ENCODE peak calls at places on chromosomes 12 and 14, in four cellular contexts. U, N, Z and R are unnamed samples. For H3K9me3, the result is how much of the 10 kb centered on the place peaks cover.

GRCh38 chr12:125029756-125030358 is 35.4 kb upstream of the AACS start:
- DNase-seq in U (no peak), Z (no peak), N (no peak), R (no peak)

GRCh38 chr12:64551676-64552075 is 58.6 kb upstream of the RASSF3 start:
- DNase-seq in Z (no peak), N (no peak), U (no peak), R (no peak)

GRCh38 chr14:91258021-91258618 is 13.6 kb upstream of the GPR68 start:
- DNase-seq in N (no peak), Z (no peak), U (no peak), R (no peak)

GRCh38 chr12:50734409-50735263 is 29.3 kb upstream of the ATF1 start:
- DNase-seq in N (no peak), U (no peak), Z (no peak), R (no peak)

GRCh38 chr12:3129301-3130052 is 52.3 kb downstream of the TSPAN9 start:
- DNase-seq in Z (no peak), N (peak), U (no peak), R (no peak)

GRCh38 chr12:116282371-116283286 is 5.1 kb upstream of the MED13L start:
- DNase-seq in U (no peak), Z (no peak), N (no peak), R (no peak)

GRCh38 chr12:87428701-87429277 is 600.4 kb downstream of the C12orf50 start:
- DNase-seq in Z (no peak), N (no peak), U (no peak), R (no peak)

GRCh38 chr12:45246202-45246601 is 30.3 kb downstream of the ANO6 start:
- DNase-seq in N (no peak), U (no peak), Z (no peak), R (no peak)

GRCh38 chr12:94753071-94753779 is 102.9 kb upstream of the TMCC3 start:
- DNase-seq in U (no peak), N (no peak), Z (no peak), R (no peak)

GRCh38 chr12:3243376-3244084 is 166.4 kb downstream of the TSPAN9 start:
- DNase-seq in N (no peak), U (no peak), Z (no peak), R (no peak)

GRCh38 chr14:65502676-65503124 is 90.2 kb downstream of the FUT8 start:
- DNase-seq in U (peak), N (no peak), Z (no peak), R (no peak)

GRCh38 chr14:55936691-55937090 is 181.5 kb upstream of the PELI2 start:
- DNase-seq in N (no peak), U (no peak), Z (no peak), R (no peak)
- H3K9me3 ChIP-seq in N (under half), U (under half), Z (under half), R (under half)

GRCh38 chr14:30813182-30813581 is 61.2 kb upstream of the COCH start:
- DNase-seq in Z (no peak), U (no peak), N (no peak), R (no peak)
- H3K9me3 ChIP-seq in Z (under half), U (under half), N (under half), R (under half)

GRCh38 chr14:84029246-84029645 is 1500.7 kb upstream of the FLRT2 start:
- DNase-seq in U (no peak), N (no peak), Z (no peak), R (no peak)

GRCh38 chr14:84025258-84026012 is 1504.5 kb upstream of the FLRT2 start:
- DNase-seq in Z (no peak), N (no peak), U (no peak), R (no peak)

GRCh38 chr14:84028205-84028604 is 1501.7 kb upstream of the FLRT2 start:
- DNase-seq in Z (no peak), U (no peak), N (no peak), R (no peak)

GRCh38 chr14:84024231-84024630 is 1505.7 kb upstream of the FLRT2 start:
- DNase-seq in Z (no peak), N (no peak), U (no peak), R (no peak)

DNA sequence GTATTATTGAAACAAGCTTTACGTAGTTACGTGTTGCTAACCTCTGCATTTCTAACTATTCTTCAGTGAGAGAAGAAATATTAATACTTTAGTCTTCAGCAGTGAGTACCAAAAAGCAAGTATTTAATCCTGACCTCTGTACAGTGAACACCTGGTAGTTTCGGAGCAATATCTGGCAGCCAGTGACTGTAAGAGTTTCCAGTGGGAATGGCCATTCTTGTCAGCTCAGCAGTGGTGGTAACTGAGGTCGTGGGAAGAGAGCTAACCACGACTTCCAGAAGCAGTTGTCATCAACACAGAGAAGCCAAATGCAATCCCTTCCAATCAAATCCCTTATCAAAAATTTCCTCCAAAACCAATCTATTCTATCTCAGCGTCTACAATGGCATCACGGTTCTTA is 1500.2 kb upstream of the FLRT2 start:
- DNase-seq in N (no peak), Z (no peak), U (no peak), R (no peak)
- H3K9me3 ChIP-seq in N (under half), Z (under half), U (under half), R (under half)

GRCh38 chr14:20143911-20144310 is 5.3 kb downstream of the OR4N5 start:
- DNase-seq in Z (no peak), U (no peak), N (no peak), R (no peak)

GRCh38 chr14:20144820-20145219 is 6.2 kb downstream of the OR4N5 start:
- DNase-seq in U (no peak), N (no peak), Z (no peak), R (no peak)
- H3K9me3 ChIP-seq in U (under half), N (under half), Z (under half), R (under half)

DNA sequence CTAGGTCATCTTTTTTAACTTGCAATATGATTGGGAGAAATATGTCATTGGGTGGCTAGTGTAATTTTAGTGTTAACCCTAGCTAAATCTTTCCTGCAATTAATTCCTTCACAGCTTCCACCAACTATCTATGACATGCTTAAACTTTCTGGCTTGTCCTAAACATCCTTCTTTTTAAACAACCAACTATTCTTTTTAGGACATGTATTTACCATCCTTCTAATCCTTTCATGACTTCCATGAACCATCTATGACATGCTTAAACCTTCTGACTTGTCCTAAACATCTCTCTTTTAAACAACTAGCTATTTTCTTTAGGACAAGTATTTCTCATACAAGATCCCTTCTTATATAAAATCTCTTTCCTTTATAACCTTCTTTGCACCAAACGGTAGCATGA is 179.6 kb upstream of the PDZRN4 start:
- DNase-seq in U (no peak), N (no peak), Z (no peak), R (no peak)
- H3K9me3 ChIP-seq in U (under half), N (under half), Z (under half), R (under half)

GRCh38 chr14:28629328-28630004 is 137.1 kb upstream of the FOXG1 start:
- DNase-seq in Z (no peak), N (no peak), U (no peak), R (no peak)

GRCh38 chr14:28630100-28630499 is 136.5 kb upstream of the FOXG1 start:
- DNase-seq in N (no peak), U (no peak), Z (no peak), R (no peak)

DNA sequence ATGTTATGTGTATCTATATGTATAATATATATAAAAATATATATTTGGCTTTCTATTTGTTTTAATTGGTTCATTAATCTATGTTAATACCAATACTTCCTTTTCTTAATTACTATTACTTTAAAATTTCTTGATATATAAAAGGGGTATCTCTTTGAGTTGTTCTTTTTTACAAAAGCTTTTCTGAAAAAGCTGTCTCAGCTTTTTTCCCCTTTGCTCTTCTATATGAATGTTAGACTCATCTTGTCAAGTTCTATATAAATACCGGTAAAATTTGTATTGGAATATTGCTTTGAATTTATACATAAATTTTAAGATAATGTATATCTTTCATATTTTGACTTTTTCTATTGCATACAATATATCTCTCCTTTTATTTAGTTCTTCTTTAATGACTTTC is 139.8 kb upstream of the FOXG1 start:
- DNase-seq in N (no peak), Z (no peak), U (no peak), R (no peak)
- H3K9me3 ChIP-seq in N (under half), Z (under half), U (under half), R (under half)